ENCODE peak calls at places on chromosome 15, in ten cellular contexts. G is Calu3, E is dorsolateral prefrontal cortex, N is heart left ventricle, K is activated B cell treated with CpG ODN at 0.5 μM for 24 hours, P is colonic mucosa, L is endothelial cell, A is progenitor cell of endocrine pancreas, W is astrocyte of the spinal cord, D is Panc1. V is an unnamed sample.

GRCh38 chr15:92617197-92618037 is 38.2 kb downstream of the FAM174B start:
- DNase-seq in G (peak), E (peak), N (peak), K (no peak), P (peak), L (no peak), A (peak), W (peak), D (no peak), V (no peak)

GRCh38 chr15:95636107-95636506 is 694.4 kb upstream of the NR2F2 start:
- DNase-seq in G (no peak), E (no peak), N (no peak), K (no peak), P (no peak), L (no peak), A (no peak), W (no peak), D (no peak), V (no peak)

GRCh38 chr15:70580286-70580685 is 183.1 kb downstream of the UACA start:
- DNase-seq in G (no peak), E (no peak), N (no peak), K (no peak), P (no peak), L (no peak), A (no peak), W (no peak), D (no peak), V (no peak)

GRCh38 chr15:80978685-80979084 is 10.9 kb downstream of the MESD start:
- DNase-seq in G (no peak), E (no peak), N (no peak), K (no peak), P (no peak), L (no peak), A (no peak), W (peak), D (no peak), V (no peak)

GRCh38 chr15:71116366-71116765 is 1.1 kb downstream of the THSD4 start:
- DNase-seq in G (peak), E (no peak), N (peak), K (no peak), P (peak), L (no peak), A (no peak), W (no peak), D (no peak), V (no peak)

GRCh38 chr15:100083572-100083971 is 258.2 kb downstream of the ADAMTS17 start:
- DNase-seq in G (no peak), E (no peak), N (no peak), K (no peak), P (no peak), L (no peak), A (no peak), W (no peak), D (no peak), V (no peak)

GRCh38 chr15:36579792-36580431 is 486 bp downstream of the CDIN1 start:
- DNase-seq in G (no peak), E (peak), N (peak), K (no peak), P (no peak), L (no peak), A (no peak), W (no peak), D (no peak), V (no peak)

GRCh38 chr15:78093242-78094020 is 1.1 kb downstream of the SH2D7 start:
- DNase-seq in G (no peak), E (no peak), N (peak), K (no peak), P (no peak), L (no peak), A (no peak), W (peak), D (no peak), V (no peak)

GRCh38 chr15:70703483-70703882 is 59.9 kb downstream of the UACA start:
- DNase-seq in G (peak), E (no peak), N (no peak), K (no peak), P (peak), L (no peak), A (no peak), W (no peak), D (no peak), V (no peak)

GRCh38 chr15:45628136-45628535 is 6.7 kb upstream of the SQOR start:
- DNase-seq in G (no peak), E (no peak), N (no peak), K (no peak), P (no peak), L (no peak), A (no peak), W (no peak), D (no peak), V (no peak)

GRCh38 chr15:25727116-25727515 is 136.0 kb downstream of the ATP10A start:
- DNase-seq in G (no peak), E (no peak), N (no peak), K (no peak), P (no peak), L (no peak), A (no peak), W (no peak), D (no peak), V (no peak)

GRCh38 chr15:56732135-56732880 is 1.0 kb downstream of the ZNF280D start:
- DNase-seq in G (no peak), E (no peak), N (no peak), K (no peak), P (peak), L (peak), A (no peak), W (peak), D (no peak), V (no peak)

GRCh38 chr15:41971893-41972340 is 440 bp downstream of the EHD4 start:
- DNase-seq in G (peak), E (no peak), N (no peak), K (no peak), P (peak), L (peak), A (peak), W (no peak), D (no peak), V (no peak)

GRCh38 chr15:69299451-69300128 is 878 bp downstream of the PAQR5 start:
- DNase-seq in G (no peak), E (no peak), N (no peak), K (no peak), P (no peak), L (no peak), A (no peak), W (no peak), D (no peak), V (no peak)

GRCh38 chr15:67850995-67851535 is 11.2 kb upstream of the RNU6-1 start:
- DNase-seq in G (no peak), E (no peak), N (no peak), K (no peak), P (no peak), L (no peak), A (no peak), W (no peak), D (no peak), V (no peak)

GRCh38 chr15:98363955-98364354 is 284.4 kb upstream of the IGF1R start:
- DNase-seq in G (no peak), E (no peak), N (no peak), K (no peak), P (no peak), L (no peak), A (no peak), W (no peak), D (no peak), V (no peak)

GRCh38 chr15:35751421-35752133 is 205.6 kb upstream of the DPH6 start:
- DNase-seq in G (peak), E (peak), N (peak), K (no peak), P (peak), L (peak), A (peak), W (peak), D (peak), V (no peak)

GRCh38 chr15:77966540-77967290 is 110.8 kb downstream of the TBC1D2B start:
- DNase-seq in G (peak), E (no peak), N (no peak), K (no peak), P (peak), L (peak), A (no peak), W (peak), D (no peak), V (peak)

GRCh38 chr15:27019687-27020086 is 48.7 kb downstream of the GABRG3 start:
- DNase-seq in G (no peak), E (no peak), N (no peak), K (no peak), P (no peak), L (no peak), A (no peak), W (no peak), D (no peak), V (no peak)

DNA sequence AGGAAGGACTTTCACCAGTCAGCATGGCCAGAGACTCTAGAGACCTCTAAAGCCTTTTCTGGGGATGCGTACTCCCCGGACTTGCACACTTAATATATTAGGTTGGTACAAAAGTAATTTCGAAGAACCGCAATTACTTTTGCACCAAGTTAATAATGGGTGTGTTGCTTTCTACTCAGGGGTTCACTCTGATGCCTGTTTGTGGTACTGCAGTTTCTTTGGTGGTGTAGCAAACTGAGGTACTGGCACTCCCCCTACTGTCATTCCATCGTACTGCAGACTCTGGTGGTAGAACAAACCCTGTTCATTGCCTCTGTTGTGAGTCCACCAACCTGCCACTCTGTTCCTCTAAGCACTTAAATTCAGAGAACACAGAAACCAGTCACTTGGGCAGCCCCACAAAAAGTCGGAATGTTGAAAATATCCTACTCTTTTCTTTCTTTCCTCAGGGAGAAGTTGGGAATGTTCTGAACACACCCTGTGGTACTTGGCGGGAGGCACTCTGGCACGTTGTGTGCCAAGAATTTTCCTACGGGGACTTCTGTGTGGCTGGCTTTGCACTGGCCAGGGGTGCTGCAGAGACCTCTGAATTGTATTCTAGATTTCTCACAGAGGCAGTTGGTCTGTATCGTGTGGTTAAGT is 46.3 kb downstream of the GABRG3 start:
- DNase-seq in G (peak), E (no peak), N (no peak), K (no peak), P (no peak), L (peak), A (peak), W (peak), D (peak), V (peak)
- TF ChIP-seq CTCF in G (no peak), E (peak), N (no peak), K (no peak), P (no peak), L (peak), A (peak), W (peak), D (peak), V (peak)

GRCh38 chr15:27527490-27528067 is 556.6 kb downstream of the GABRG3 start:
- DNase-seq in G (no peak), E (no peak), N (no peak), K (no peak), P (no peak), L (no peak), A (no peak), W (no peak), D (no peak), V (no peak)
- TF ChIP-seq CTCF in G (no peak), E (no peak), N (no peak), K (no peak), P (no peak), L (peak), A (peak), W (peak), D (peak), V (no peak)

DNA sequence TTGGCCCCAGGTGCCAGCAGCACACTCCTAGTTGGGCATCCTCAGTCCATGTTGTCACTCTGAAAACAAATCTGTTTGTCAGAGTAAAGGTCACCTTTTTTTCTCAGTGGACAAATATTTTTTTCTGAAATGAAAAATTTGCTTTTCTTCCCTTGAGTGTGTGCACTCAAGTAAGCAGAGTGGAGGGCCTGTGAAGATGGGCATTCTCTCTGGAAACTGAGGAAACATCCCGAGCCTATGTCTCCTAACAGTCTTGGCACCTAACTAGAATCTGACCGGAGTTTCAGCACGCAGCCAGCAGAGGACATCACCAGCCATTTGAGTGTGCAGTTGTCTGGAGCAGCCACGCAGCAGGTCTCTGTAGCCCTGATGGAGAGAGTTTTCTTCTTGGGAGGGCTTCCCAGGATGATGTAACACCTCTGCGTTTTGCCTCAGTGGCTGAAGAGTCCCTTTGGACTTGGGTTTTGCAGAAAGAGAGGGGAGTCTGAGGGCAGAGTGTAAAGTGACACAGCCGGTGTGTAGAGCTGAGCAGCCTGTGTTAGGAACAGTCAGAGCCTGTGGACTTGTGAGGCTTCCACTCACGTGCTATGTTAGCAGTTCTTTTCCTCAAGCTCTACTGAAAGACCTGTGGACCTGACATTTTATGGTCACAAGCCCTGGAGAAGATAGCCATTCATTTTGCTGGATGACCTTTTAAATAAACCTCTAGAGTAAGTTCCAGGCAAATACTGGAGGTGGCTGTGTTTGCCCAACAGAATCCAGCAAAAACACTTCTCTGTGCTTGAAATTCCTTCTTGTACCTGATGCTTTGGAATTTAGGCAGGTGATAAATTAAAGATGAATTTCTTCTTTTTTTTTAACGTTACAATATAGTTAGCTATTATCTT is 51.6 kb downstream of the ABHD2 start:
- DNase-seq in G (no peak), E (peak), N (peak), K (no peak), P (no peak), L (no peak), A (no peak), W (peak), D (no peak), V (no peak)
- TF ChIP-seq CTCF in G (no peak), E (peak), N (no peak), K (no peak), P (no peak), L (no peak), A (no peak), W (peak), D (peak), V (no peak)

DNA sequence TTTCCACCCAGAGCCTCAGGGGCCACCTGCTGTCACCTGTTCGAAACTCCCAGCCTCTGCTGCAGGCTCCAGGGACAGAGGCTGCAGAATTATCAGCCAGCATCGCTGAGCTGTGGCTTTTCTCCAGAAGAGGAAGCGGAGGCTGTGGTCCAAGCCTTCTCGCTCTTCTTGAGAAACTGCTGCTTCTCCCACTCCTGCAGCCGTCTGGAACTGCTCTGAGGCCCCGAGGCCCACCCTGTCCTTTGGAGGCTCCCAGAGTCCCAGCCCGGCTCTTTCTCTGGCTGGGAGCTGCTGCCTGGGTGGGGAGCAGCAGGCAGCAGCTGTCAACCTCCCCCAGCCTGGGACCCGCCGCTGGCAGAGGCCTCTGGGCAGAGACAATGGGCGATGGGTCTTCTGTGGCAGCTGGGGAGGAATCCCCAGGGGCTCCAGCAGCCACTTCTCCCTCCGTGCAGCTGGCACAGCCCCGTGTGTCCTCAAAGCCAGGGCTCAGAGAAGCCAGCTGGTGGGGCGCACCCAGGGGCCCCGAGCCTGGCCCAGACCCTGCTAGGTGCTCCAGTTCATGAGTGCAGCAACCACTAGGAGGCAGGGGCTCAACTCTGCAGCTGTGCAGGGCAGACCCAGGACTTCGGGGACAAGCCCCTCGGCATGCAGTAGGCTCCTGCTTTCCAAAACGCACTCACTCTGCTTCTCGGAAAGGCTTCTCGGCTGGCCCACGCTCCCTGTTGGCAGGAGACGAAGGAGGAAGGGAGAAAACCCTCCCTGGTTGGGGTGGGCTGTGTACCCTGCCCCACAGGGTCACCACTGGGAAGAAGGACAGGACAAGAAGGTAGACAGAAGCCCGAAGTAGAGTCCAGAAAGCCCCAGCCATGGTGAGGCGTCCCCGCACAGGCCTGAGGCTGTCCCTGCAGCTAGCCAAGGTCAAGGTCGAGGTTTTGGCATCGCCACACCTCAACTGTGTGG is 49.9 kb upstream of the FURIN start:
- DNase-seq in G (no peak), E (peak), N (no peak), K (peak), P (peak), L (no peak), A (no peak), W (no peak), D (no peak), V (peak)
- TF ChIP-seq CTCF in G (no peak), E (peak), N (no peak), K (no peak), P (no peak), L (peak), A (peak), W (peak), D (no peak), V (peak)

DNA sequence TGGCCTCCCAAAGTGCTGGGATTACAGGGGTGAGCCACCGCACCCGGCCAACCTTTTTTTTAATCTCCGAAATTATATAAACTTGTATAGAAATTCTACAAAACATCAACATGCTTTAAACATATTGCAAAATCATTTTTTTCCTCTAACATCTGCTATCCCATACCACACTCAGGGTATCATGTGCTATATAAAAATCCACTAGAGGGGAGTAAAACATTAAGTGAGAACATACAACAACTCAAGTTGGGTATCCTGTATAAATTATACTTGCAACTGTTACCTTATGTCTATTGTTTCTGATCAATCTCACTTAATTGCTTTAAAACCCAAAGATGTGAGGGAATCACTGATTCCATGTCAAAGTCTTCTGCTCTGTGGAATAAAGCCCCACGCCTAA is 71.9 kb upstream of the FBN1 start:
- DNase-seq in G (no peak), E (no peak), N (no peak), K (no peak), P (no peak), L (no peak), A (no peak), W (peak), D (no peak), V (no peak)
- TF ChIP-seq CTCF in G (no peak), E (no peak), N (no peak), K (no peak), P (no peak), L (no peak), A (no peak), W (peak), D (no peak), V (peak)

DNA sequence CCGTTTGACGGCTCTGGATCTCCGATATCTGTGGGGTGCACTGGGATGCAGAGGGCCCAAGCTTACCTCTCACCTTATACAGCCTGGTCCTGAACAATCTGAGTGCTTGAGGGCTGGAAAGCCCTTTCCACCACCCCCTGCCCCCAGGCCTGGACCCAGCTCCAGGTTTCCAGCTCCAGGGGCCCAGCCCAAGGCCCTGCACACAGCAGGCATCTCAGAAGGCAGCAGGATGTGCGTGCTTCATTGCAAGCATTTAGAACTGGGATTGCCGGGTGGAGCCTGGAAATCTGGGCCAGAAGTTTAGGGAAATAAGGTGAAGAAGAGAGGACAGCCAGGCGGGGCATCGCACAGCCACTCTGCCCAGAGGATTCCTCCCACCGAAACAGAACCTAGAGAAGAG is 25.6 kb downstream of the CCDC33 start:
- DNase-seq in G (no peak), E (no peak), N (no peak), K (no peak), P (no peak), L (no peak), A (no peak), W (no peak), D (no peak), V (no peak)
- TF ChIP-seq CTCF in G (no peak), E (no peak), N (no peak), K (no peak), P (no peak), L (no peak), A (no peak), W (no peak), D (no peak), V (no peak)

GRCh38 chr15:82805994-82806406 is at the start of gene FSD2:
- DNase-seq in G (no peak), E (no peak), N (peak), K (peak), P (no peak), L (no peak), A (no peak), W (no peak), D (no peak), V (no peak)
- TF ChIP-seq CTCF in G (no peak), E (no peak), N (no peak), K (no peak), P (no peak), L (no peak), A (no peak), W (no peak), D (no peak), V (no peak)

GRCh38 chr15:75669191-75669878 is 21.6 kb downstream of the SNX33 start:
- DNase-seq in G (peak), E (no peak), N (no peak), K (no peak), P (no peak), L (no peak), A (no peak), W (no peak), D (no peak), V (no peak)
- TF ChIP-seq CTCF in G (no peak), E (no peak), N (no peak), K (no peak), P (no peak), L (no peak), A (no peak), W (no peak), D (no peak), V (no peak)

V was measured in D721Med.